ENCODE peak calls at places on chromosomes 12 and 14, in eight cellular contexts. Z is NB4, N is upper lobe of right lung, S is transverse colon, T is AG04450, B is left ventricle myocardium inferior, F is cardiac muscle cell, P is fibroblast of villous mesenchyme. R is an unnamed sample.

GRCh38 chr12:115926037-115926670 is 351.3 kb downstream of the MED13L start:
- DNase-seq in Z (no peak), N (no peak), S (no peak), T (no peak), B (no peak), F (no peak), P (no peak), R (no peak)

GRCh38 chr12:105024926-105025325 is 38.8 kb downstream of the NOPCHAP1 start:
- DNase-seq in Z (no peak), N (no peak), S (no peak), T (no peak), B (no peak), F (no peak), P (no peak), R (no peak)

GRCh38 chr12:99804715-99805114 is 157.2 kb downstream of the GARIN6 start:
- DNase-seq in Z (no peak), N (no peak), S (no peak), T (no peak), B (no peak), F (no peak), P (no peak), R (no peak)

GRCh38 chr14:24838945-24839616 is 205.1 kb upstream of the GZMB start:
- DNase-seq in Z (no peak), N (no peak), S (peak), T (no peak), B (peak), F (peak), P (no peak), R (no peak)

GRCh38 chr14:72609205-72609916 is 284.5 kb downstream of the DPF3 start:
- DNase-seq in Z (no peak), N (no peak), S (no peak), T (no peak), B (no peak), F (no peak), P (no peak), R (no peak)

GRCh38 chr14:44149597-44149996 is 357.5 kb downstream of the FSCB start:
- DNase-seq in Z (peak), N (no peak), S (no peak), T (no peak), B (no peak), F (peak), P (peak), R (peak)

GRCh38 chr12:11826607-11827006 is 177.1 kb downstream of the ETV6 start:
- DNase-seq in Z (no peak), N (no peak), S (no peak), T (no peak), B (no peak), F (no peak), P (peak), R (no peak)

GRCh38 chr14:23182372-23183014 is 967 bp downstream of the SLC7A8 start:
- DNase-seq in Z (no peak), N (peak), S (peak), T (no peak), B (no peak), F (no peak), P (no peak), R (no peak)

GRCh38 chr14:103802353-103802752 is 45.0 kb downstream of the PPP1R13B start:
- DNase-seq in Z (no peak), N (no peak), S (no peak), T (no peak), B (no peak), F (no peak), P (no peak), R (no peak)

GRCh38 chr12:75334384-75335030 is at the start of gene GLIPR1L1:
- DNase-seq in Z (peak), N (peak), S (peak), T (peak), B (peak), F (peak), P (peak), R (peak)

GRCh38 chr12:100249936-100250335 is 16.9 kb downstream of the DEPDC4 start:
- DNase-seq in Z (no peak), N (no peak), S (no peak), T (no peak), B (no peak), F (no peak), P (no peak), R (no peak)

GRCh38 chr12:29591140-29592020 is 93.9 kb upstream of the OVCH1 start:
- DNase-seq in Z (no peak), N (no peak), S (no peak), T (no peak), B (no peak), F (peak), P (peak), R (peak)

GRCh38 chr14:77031680-77032482 is 3.4 kb upstream of the IRF2BPL start:
- DNase-seq in Z (peak), N (no peak), S (peak), T (no peak), B (no peak), F (peak), P (peak), R (no peak)

GRCh38 chr12:112112423-112113132 is 4.0 kb upstream of the NAA25 start:
- DNase-seq in Z (no peak), N (no peak), S (no peak), T (no peak), B (no peak), F (no peak), P (no peak), R (no peak)

GRCh38 chr12:129613311-129613710 is 290.5 kb downstream of the TMEM132D start:
- DNase-seq in Z (no peak), N (no peak), S (no peak), T (no peak), B (no peak), F (no peak), P (no peak), R (no peak)

GRCh38 chr12:88893801-88894200 is 313.5 kb upstream of the KITLG start:
- DNase-seq in Z (no peak), N (no peak), S (no peak), T (no peak), B (no peak), F (no peak), P (no peak), R (no peak)

GRCh38 chr12:58487280-58488141 is 432.8 kb downstream of the LRIG3 start:
- DNase-seq in Z (peak), N (no peak), S (no peak), T (no peak), B (no peak), F (peak), P (peak), R (no peak)

GRCh38 chr12:71469235-71469873 is 29.8 kb downstream of the LGR5 start:
- DNase-seq in Z (no peak), N (no peak), S (no peak), T (peak), B (no peak), F (peak), P (peak), R (no peak)

GRCh38 chr12:108570743-108571603 is 8.6 kb downstream of the ISCU start:
- DNase-seq in Z (peak), N (no peak), S (no peak), T (no peak), B (no peak), F (peak), P (peak), R (no peak)

GRCh38 chr12:97877404-97877803 is 414.8 kb downstream of the RMST start:
- DNase-seq in Z (no peak), N (no peak), S (no peak), T (no peak), B (no peak), F (no peak), P (no peak), R (no peak)

GRCh38 chr12:117472983-117473382 is 111.6 kb upstream of the NOS1 start:
- DNase-seq in Z (no peak), N (no peak), S (no peak), T (no peak), B (no peak), F (no peak), P (no peak), R (peak)

GRCh38 chr12:78530065-78530765 is 334.4 kb upstream of the SYT1 start:
- DNase-seq in Z (no peak), N (no peak), S (no peak), T (peak), B (no peak), F (peak), P (peak), R (no peak)

GRCh38 chr12:67826946-67827719 is 162.1 kb upstream of the IFNG-AS1 start:
- DNase-seq in Z (no peak), N (no peak), S (peak), T (no peak), B (no peak), F (peak), P (peak), R (no peak)

GRCh38 chr14:99518441-99519346 is 37.5 kb downstream of the CCNK start:
- DNase-seq in Z (peak), N (peak), S (peak), T (no peak), B (peak), F (peak), P (peak), R (peak)
- TF ChIP-seq CTCF in Z (peak), N (peak), S (peak), T (peak), B (peak), F (peak), P (peak), R (peak)

GRCh38 chr14:66038214-66038977 is 447.8 kb upstream of the CCDC196 start:
- DNase-seq in Z (peak), N (no peak), S (peak), T (no peak), B (no peak), F (peak), P (peak), R (peak)
- TF ChIP-seq CTCF in Z (no peak), N (no peak), S (no peak), T (no peak), B (peak), F (peak), P (no peak), R (no peak)

GRCh38 chr12:96658075-96658474 is 168.7 kb downstream of the CFAP54 start:
- DNase-seq in Z (peak), N (no peak), S (no peak), T (no peak), B (no peak), F (no peak), P (no peak), R (no peak)
- TF ChIP-seq CTCF in Z (peak), N (no peak), S (no peak), T (no peak), B (no peak), F (no peak), P (no peak), R (no peak)

GRCh38 chr12:114512351-114512750 is 106.4 kb upstream of the TBX5 start:
- DNase-seq in Z (peak), N (no peak), S (no peak), T (no peak), B (no peak), F (no peak), P (no peak), R (no peak)
- TF ChIP-seq CTCF in Z (no peak), N (no peak), S (no peak), T (no peak), B (no peak), F (no peak), P (no peak), R (no peak)

R was measured in neural crest cell.